ENCODE peak calls at places on chromosomes 11 and 22, in seven cellular contexts. One of them, this sample, is unnamed.

GRCh38 chr11:3133456-3134217 is 31.5 kb downstream of the OSBPL5 start:
- DNase-seq in H1: no peak
- DNase-seq in HCT116: no peak
- DNase-seq in HepG2: no peak
- DNase-seq in SK-N-SH: no peak
- DNase-seq in K562: no peak
- DNase-seq in GM12878: no peak
- DNase-seq in this sample: no peak

GRCh38 chr11:75439026-75439425 is 6.0 kb upstream of the KLHL35 start:
- DNase-seq in H1: no peak
- DNase-seq in HCT116: no peak
- DNase-seq in HepG2: no peak
- DNase-seq in SK-N-SH: no peak
- DNase-seq in K562: no peak
- DNase-seq in GM12878: no peak
- DNase-seq in this sample: no peak

GRCh38 chr22:25351631-25352293 is 132.3 kb downstream of the CRYBB2 start:
- DNase-seq in H1: no peak
- DNase-seq in HCT116: no peak
- DNase-seq in HepG2: no peak
- DNase-seq in SK-N-SH: no peak
- DNase-seq in K562: no peak
- DNase-seq in GM12878: no peak
- DNase-seq in this sample: no peak

GRCh38 chr11:74647404-74647803 is 55.0 kb downstream of the POLD3 start:
- DNase-seq in H1: no peak
- DNase-seq in HCT116: no peak
- DNase-seq in HepG2: no peak
- DNase-seq in SK-N-SH: no peak
- DNase-seq in K562: no peak
- DNase-seq in GM12878: no peak
- DNase-seq in this sample: no peak

GRCh38 chr11:44833221-44833620 is 106.5 kb downstream of the TSPAN18 start:
- DNase-seq in H1: no peak
- DNase-seq in HCT116: no peak
- DNase-seq in HepG2: no peak
- DNase-seq in SK-N-SH: no peak
- DNase-seq in K562: no peak
- DNase-seq in GM12878: no peak
- DNase-seq in this sample: no peak

GRCh38 chr11:33633251-33634003 is 67.2 kb downstream of the C11orf91 start:
- DNase-seq in H1: peak
- DNase-seq in HCT116: peak
- DNase-seq in HepG2: peak
- DNase-seq in SK-N-SH: no peak
- DNase-seq in K562: no peak
- DNase-seq in GM12878: no peak
- DNase-seq in this sample: no peak

GRCh38 chr11:74730601-74731260 is 495 bp downstream of the CHRDL2 start:
- DNase-seq in H1: no peak
- DNase-seq in HCT116: no peak
- DNase-seq in HepG2: no peak
- DNase-seq in SK-N-SH: peak
- DNase-seq in K562: no peak
- DNase-seq in GM12878: no peak
- DNase-seq in this sample: no peak

GRCh38 chr11:87259731-87260130 is 222.0 kb downstream of the TMEM135 start:
- DNase-seq in H1: no peak
- DNase-seq in HCT116: no peak
- DNase-seq in HepG2: no peak
- DNase-seq in SK-N-SH: no peak
- DNase-seq in K562: no peak
- DNase-seq in GM12878: no peak
- DNase-seq in this sample: no peak

GRCh38 chr11:62489204-62489603 is 57.4 kb downstream of the AHNAK start:
- DNase-seq in H1: no peak
- DNase-seq in HCT116: no peak
- DNase-seq in HepG2: no peak
- DNase-seq in SK-N-SH: no peak
- DNase-seq in K562: no peak
- DNase-seq in GM12878: no peak
- DNase-seq in this sample: no peak

GRCh38 chr11:83543918-83544491 is 257.8 kb upstream of the CCDC90B start:
- DNase-seq in H1: no peak
- DNase-seq in HCT116: no peak
- DNase-seq in HepG2: no peak
- DNase-seq in SK-N-SH: no peak
- DNase-seq in K562: no peak
- DNase-seq in GM12878: no peak
- DNase-seq in this sample: no peak

DNA sequence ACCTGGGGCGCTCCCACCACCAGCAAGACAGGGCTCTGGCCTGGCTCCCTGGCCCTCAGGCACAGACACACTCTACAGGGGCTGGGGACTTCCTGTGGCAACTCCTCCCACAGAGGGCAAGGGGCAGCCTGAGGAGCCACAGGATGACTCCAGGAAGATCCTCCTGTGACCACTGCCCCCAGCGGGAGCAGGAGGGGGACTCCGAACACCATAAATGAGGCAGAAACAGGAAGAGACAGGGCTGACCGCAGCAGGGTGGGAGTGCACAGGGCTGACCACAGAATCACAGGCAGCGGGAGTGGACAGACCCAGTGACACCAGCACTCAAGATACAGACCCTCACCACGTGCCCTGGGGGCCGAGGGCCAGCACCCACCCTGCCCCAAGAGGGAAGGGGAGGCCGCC is 10.8 kb downstream of the ARAP1 start:
- DNase-seq in H1: no peak
- DNase-seq in HCT116: no peak
- DNase-seq in HepG2: peak
- DNase-seq in SK-N-SH: peak
- DNase-seq in K562: peak
- DNase-seq in GM12878: no peak
- DNase-seq in this sample: no peak
- TF ChIP-seq JUND in H1: no peak
- TF ChIP-seq JUND in HCT116: no peak
- TF ChIP-seq JUND in HepG2: no peak
- TF ChIP-seq JUND in SK-N-SH: no peak
- TF ChIP-seq JUND in K562: peak
- TF ChIP-seq JUND in GM12878: no peak
- TF ChIP-seq JUND in this sample: no peak

DNA sequence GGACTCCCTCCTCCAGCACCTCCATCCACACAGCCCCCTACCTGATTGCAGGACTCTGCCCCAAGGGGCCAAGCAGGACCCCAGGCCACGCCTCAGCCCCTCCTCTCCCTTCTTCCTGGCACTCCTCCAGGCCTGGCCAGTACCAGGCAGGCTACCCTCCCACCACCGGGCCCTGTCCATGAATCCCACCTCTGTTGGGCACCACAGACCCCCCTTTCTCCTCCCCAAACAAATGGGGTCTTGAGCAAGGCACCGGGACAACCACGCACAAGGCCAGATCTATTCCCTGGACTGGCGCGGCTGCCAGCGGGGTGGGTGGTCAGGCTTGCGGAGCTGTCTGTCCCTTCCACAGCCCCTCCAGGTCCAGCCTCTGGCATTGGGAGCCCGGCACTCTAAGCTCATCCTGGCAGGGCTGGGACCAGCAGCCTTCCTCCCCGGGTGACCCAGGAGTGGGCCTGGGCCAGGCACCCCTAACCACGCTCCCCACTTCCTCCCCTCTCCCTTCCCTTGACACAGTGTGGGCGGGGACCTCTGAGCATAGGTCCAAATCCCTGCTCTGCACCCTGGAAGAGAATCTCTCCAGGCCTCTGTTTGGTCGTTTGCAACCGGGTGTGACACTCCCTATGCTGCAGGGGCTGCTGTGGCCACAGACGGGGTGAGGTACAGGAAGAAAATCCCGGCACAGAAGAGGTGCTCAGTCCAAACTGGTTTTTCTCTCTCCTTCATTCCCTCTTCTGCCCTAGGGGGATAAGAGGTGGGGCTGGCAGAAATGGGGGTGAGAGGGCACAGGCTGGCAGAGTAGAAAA is 14.6 kb downstream of the ELFN2 start:
- DNase-seq in H1: no peak
- DNase-seq in HCT116: no peak
- DNase-seq in HepG2: no peak
- DNase-seq in SK-N-SH: no peak
- DNase-seq in K562: no peak
- DNase-seq in GM12878: no peak
- DNase-seq in this sample: peak
- TF ChIP-seq JUND in H1: no peak
- TF ChIP-seq JUND in HCT116: no peak
- TF ChIP-seq JUND in HepG2: no peak
- TF ChIP-seq JUND in SK-N-SH: no peak
- TF ChIP-seq JUND in K562: no peak
- TF ChIP-seq JUND in GM12878: no peak
- TF ChIP-seq JUND in this sample: no peak

GRCh38 chr11:69328231-69328630 is 34.3 kb downstream of the MYEOV start:
- DNase-seq in H1: no peak
- DNase-seq in HCT116: no peak
- DNase-seq in HepG2: no peak
- DNase-seq in SK-N-SH: no peak
- DNase-seq in K562: no peak
- DNase-seq in GM12878: no peak
- DNase-seq in this sample: no peak
- TF ChIP-seq JUND in H1: no peak
- TF ChIP-seq JUND in HCT116: no peak
- TF ChIP-seq JUND in HepG2: no peak
- TF ChIP-seq JUND in SK-N-SH: no peak
- TF ChIP-seq JUND in K562: no peak
- TF ChIP-seq JUND in GM12878: no peak
- TF ChIP-seq JUND in this sample: no peak

GRCh38 chr11:95487391-95487790 is 256.4 kb upstream of the SESN3 start:
- DNase-seq in H1: no peak
- DNase-seq in HCT116: no peak
- DNase-seq in HepG2: no peak
- DNase-seq in SK-N-SH: no peak
- DNase-seq in K562: no peak
- DNase-seq in GM12878: peak
- DNase-seq in this sample: no peak
- TF ChIP-seq JUND in H1: no peak
- TF ChIP-seq JUND in HCT116: no peak
- TF ChIP-seq JUND in HepG2: no peak
- TF ChIP-seq JUND in SK-N-SH: no peak
- TF ChIP-seq JUND in K562: no peak
- TF ChIP-seq JUND in GM12878: no peak
- TF ChIP-seq JUND in this sample: no peak

GRCh38 chr11:20105427-20105826 is 54.8 kb downstream of the DBX1 start:
- DNase-seq in H1: no peak
- DNase-seq in HCT116: no peak
- DNase-seq in HepG2: no peak
- DNase-seq in SK-N-SH: no peak
- DNase-seq in K562: no peak
- DNase-seq in GM12878: no peak
- DNase-seq in this sample: no peak
- TF ChIP-seq JUND in H1: no peak
- TF ChIP-seq JUND in HCT116: no peak
- TF ChIP-seq JUND in HepG2: no peak
- TF ChIP-seq JUND in SK-N-SH: no peak
- TF ChIP-seq JUND in K562: no peak
- TF ChIP-seq JUND in GM12878: no peak
- TF ChIP-seq JUND in this sample: no peak

GRCh38 chr11:119782673-119783072 is 53.7 kb upstream of the NECTIN1 start:
- DNase-seq in H1: no peak
- DNase-seq in HCT116: no peak
- DNase-seq in HepG2: no peak
- DNase-seq in SK-N-SH: no peak
- DNase-seq in K562: peak
- DNase-seq in GM12878: no peak
- DNase-seq in this sample: no peak
- TF ChIP-seq JUND in H1: no peak
- TF ChIP-seq JUND in HCT116: no peak
- TF ChIP-seq JUND in HepG2: no peak
- TF ChIP-seq JUND in SK-N-SH: no peak
- TF ChIP-seq JUND in K562: no peak
- TF ChIP-seq JUND in GM12878: no peak
- TF ChIP-seq JUND in this sample: no peak

GRCh38 chr11:111047376-111047775 is 198.1 kb upstream of the POU2AF2 start:
- DNase-seq in H1: no peak
- DNase-seq in HCT116: no peak
- DNase-seq in HepG2: no peak
- DNase-seq in SK-N-SH: no peak
- DNase-seq in K562: no peak
- DNase-seq in GM12878: no peak
- DNase-seq in this sample: no peak
- TF ChIP-seq JUND in H1: no peak
- TF ChIP-seq JUND in HCT116: no peak
- TF ChIP-seq JUND in HepG2: no peak
- TF ChIP-seq JUND in SK-N-SH: no peak
- TF ChIP-seq JUND in K562: no peak
- TF ChIP-seq JUND in GM12878: no peak
- TF ChIP-seq JUND in this sample: no peak

GRCh38 chr11:9201372-9202162 is 63.6 kb downstream of the DENND5A start:
- DNase-seq in H1: no peak
- DNase-seq in HCT116: no peak
- DNase-seq in HepG2: no peak
- DNase-seq in SK-N-SH: no peak
- DNase-seq in K562: no peak
- DNase-seq in GM12878: no peak
- DNase-seq in this sample: no peak
- TF ChIP-seq JUND in H1: no peak
- TF ChIP-seq JUND in HCT116: no peak
- TF ChIP-seq JUND in HepG2: no peak
- TF ChIP-seq JUND in SK-N-SH: no peak
- TF ChIP-seq JUND in K562: no peak
- TF ChIP-seq JUND in GM12878: no peak
- TF ChIP-seq JUND in this sample: no peak

This sample was measured in T47D.